ENCODE peak calls at places on chromosome 7, in ten cellular contexts. E is keratinocyte, H is right lobe of liver, D is K562, K is GM12865, Q is stomach, Z is cardiac fibroblast, F is upper lobe of left lung, Y is cardiac muscle cell, A is H9. O is an unnamed sample.

GRCh38 chr7:35037526-35038339 is 448 bp upstream of the DPY19L1 start:
- DNase-seq in Z (peak), A (peak), D (peak), E (no peak), K (peak), Q (peak), F (peak), H (peak), Y (peak), O (peak)

GRCh38 chr7:151256410-151257045 is 8.0 kb upstream of the SMARCD3 start:
- DNase-seq in H (no peak), Y (no peak), Z (peak), A (no peak), F (no peak), D (no peak), K (no peak), Q (no peak), E (no peak), O (peak)

GRCh38 chr7:75617634-75618234 is 121.0 kb downstream of the HIP1 start:
- DNase-seq in A (no peak), K (peak), Z (peak), E (no peak), F (peak), Q (peak), Y (no peak), D (no peak), H (peak), O (peak)

GRCh38 chr7:80640841-80641240 is 2.4 kb downstream of the CD36 start:
- DNase-seq in A (no peak), Z (peak), F (no peak), K (no peak), H (no peak), D (no peak), Y (no peak), E (no peak), Q (no peak), O (no peak)

GRCh38 chr7:75854233-75854632 is 24.6 kb upstream of the RHBDD2 start:
- DNase-seq in Y (no peak), Z (peak), D (no peak), H (no peak), F (peak), K (no peak), E (no peak), Q (no peak), A (no peak), O (peak)

GRCh38 chr7:77217474-77218185 is 18.0 kb upstream of the FGL2 start:
- DNase-seq in A (no peak), D (no peak), Q (no peak), F (no peak), Y (no peak), E (no peak), Z (no peak), H (no peak), K (no peak), O (no peak)

GRCh38 chr7:157335256-157335655 is 1.5 kb upstream of the DNAJB6 start:
- DNase-seq in H (no peak), D (no peak), F (no peak), K (no peak), A (no peak), Z (no peak), Y (no peak), Q (no peak), E (no peak), O (no peak)

GRCh38 chr7:137130751-137131158 is 212.8 kb downstream of the PTN start:
- DNase-seq in A (no peak), H (no peak), Y (no peak), E (no peak), Q (no peak), K (no peak), F (no peak), Z (peak), D (no peak), O (no peak)

GRCh38 chr7:120658516-120658915 is 199.4 kb downstream of the TSPAN12 start:
- DNase-seq in A (no peak), Y (no peak), E (no peak), Z (no peak), F (no peak), K (no peak), Q (no peak), D (no peak), H (no peak), O (no peak)

GRCh38 chr7:117143580-117143979 is 179.3 kb downstream of the WNT2 start:
- DNase-seq in Q (no peak), E (peak), K (no peak), H (no peak), D (no peak), A (no peak), Z (no peak), F (no peak), Y (no peak), O (no peak)

GRCh38 chr7:28754027-28754426 is 204.1 kb downstream of the TRIL start:
- DNase-seq in Z (peak), A (no peak), H (no peak), Q (no peak), F (no peak), Y (no peak), E (no peak), K (peak), D (no peak), O (no peak)

GRCh38 chr7:82598958-82599357 is 155.4 kb upstream of the CACNA2D1 start:
- DNase-seq in K (no peak), F (no peak), Z (peak), Y (no peak), E (no peak), D (no peak), A (no peak), Q (no peak), H (no peak), O (no peak)

GRCh38 chr7:44971991-44972441 is 6.8 kb downstream of the MYO1G start:
- DNase-seq in H (no peak), F (peak), Q (no peak), K (no peak), Z (no peak), E (no peak), D (no peak), Y (no peak), A (no peak), O (no peak)

GRCh38 chr7:70571403-70571911 is 560.5 kb upstream of the GALNT17 start:
- DNase-seq in Y (no peak), E (no peak), A (no peak), Z (no peak), H (no peak), Q (peak), F (no peak), K (no peak), D (no peak), O (no peak)

GRCh38 chr7:2687881-2688318 is at the start of gene AMZ1:
- DNase-seq in Q (no peak), H (no peak), Z (no peak), K (no peak), E (no peak), D (no peak), A (no peak), Y (no peak), F (no peak), O (no peak)

GRCh38 chr7:137933270-137934017 is 68.4 kb downstream of the CREB3L2 start:
- DNase-seq in Q (no peak), A (no peak), K (no peak), E (no peak), H (no peak), Y (no peak), D (peak), F (no peak), Z (peak), O (no peak)

GRCh38 chr7:158991824-158992621 is 135.7 kb downstream of the DYNC2I1 start:
- DNase-seq in H (no peak), D (no peak), F (peak), K (no peak), Z (no peak), Q (no peak), Y (no peak), E (no peak), A (peak), O (peak)

GRCh38 chr7:98286701-98287485 is 5.4 kb downstream of the BRI3 start:
- DNase-seq in Q (peak), H (no peak), Y (peak), E (no peak), Z (no peak), K (no peak), D (no peak), A (peak), F (peak), O (no peak)

GRCh38 chr7:100825215-100825671 is 2.1 kb downstream of the EPHB4 start:
- DNase-seq in A (no peak), Z (peak), K (no peak), Q (no peak), Y (peak), E (no peak), H (peak), D (no peak), F (peak), O (no peak)

DNA sequence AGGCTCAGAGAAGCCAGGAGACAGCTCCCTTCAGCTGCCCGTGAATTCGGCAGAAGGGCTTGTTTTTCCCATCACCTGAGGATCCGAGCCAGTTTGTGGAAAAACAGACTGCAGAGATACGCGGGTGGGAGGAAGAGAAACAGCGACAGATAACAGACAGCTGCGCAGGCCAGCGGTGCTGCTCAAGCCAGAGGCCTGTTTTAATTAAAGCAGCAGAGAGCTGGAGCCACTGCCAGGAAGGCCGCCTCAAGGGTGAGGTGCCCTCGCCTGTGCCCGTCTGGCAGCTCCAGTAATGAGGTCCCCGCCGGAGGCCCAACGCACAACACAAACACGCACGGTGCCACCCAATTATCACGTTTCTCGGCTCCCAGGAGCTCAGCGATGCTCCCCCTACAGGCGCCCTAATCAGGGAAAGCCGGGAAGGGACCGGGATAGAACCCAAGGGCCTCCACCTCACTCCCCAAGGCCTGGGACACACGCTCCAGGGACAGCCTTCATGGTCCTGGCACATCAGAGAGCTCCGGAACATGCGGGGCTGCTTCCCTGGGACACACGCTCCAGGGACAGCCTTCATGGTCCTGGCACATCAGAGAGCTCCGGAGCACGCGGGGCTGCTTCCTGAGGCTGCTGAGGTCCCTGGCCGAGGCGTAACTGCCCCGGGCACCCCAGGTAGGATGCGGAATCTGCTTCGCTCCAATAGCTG is 60.6 kb upstream of the DNAAF5 start:
- DNase-seq in H (peak), K (no peak), E (no peak), D (no peak), F (no peak), Q (no peak), Y (peak), Z (peak), A (peak), O (no peak)
- TF ChIP-seq CTCF in H (no peak), K (no peak), E (no peak), D (no peak), F (no peak), Q (no peak), Y (peak), Z (peak), A (peak), O (no peak)

GRCh38 chr7:139753079-139753692 is 24.6 kb downstream of the HIPK2 start:
- DNase-seq in Z (no peak), D (no peak), H (no peak), A (no peak), K (no peak), Q (no peak), F (no peak), Y (no peak), E (no peak), O (no peak)
- TF ChIP-seq CTCF in Z (peak), D (no peak), H (no peak), A (peak), K (peak), Q (no peak), F (no peak), Y (no peak), E (peak), O (no peak)

GRCh38 chr7:105589221-105590077 is 8.2 kb upstream of the EFCAB10 start:
- DNase-seq in E (no peak), D (peak), Y (peak), F (peak), Q (peak), K (peak), A (peak), Z (peak), H (peak), O (no peak)

GRCh38 chr7:105591522-105591921 is 10.2 kb upstream of the EFCAB10 start:
- DNase-seq in Q (no peak), E (no peak), A (no peak), Y (no peak), H (no peak), F (no peak), K (no peak), D (no peak), Z (no peak), O (no peak)

GRCh38 chr7:105596866-105597265 is 15.6 kb upstream of the EFCAB10 start:
- DNase-seq in H (no peak), A (no peak), Z (no peak), D (no peak), K (no peak), E (no peak), Q (no peak), F (no peak), Y (no peak), O (no peak)

GRCh38 chr7:105590793-105591192 is 9.5 kb upstream of the EFCAB10 start:
- DNase-seq in A (no peak), F (no peak), E (no peak), H (no peak), Y (no peak), Z (no peak), K (no peak), D (no peak), Q (no peak), O (no peak)

GRCh38 chr7:105594034-105594433 is 12.7 kb upstream of the EFCAB10 start:
- DNase-seq in A (no peak), F (no peak), K (peak), H (peak), D (no peak), Z (no peak), E (no peak), Q (no peak), Y (no peak), O (no peak)
- TF ChIP-seq CTCF in A (peak), F (no peak), K (no peak), H (no peak), D (no peak), Z (no peak), E (no peak), Q (no peak), Y (peak), O (no peak)

DNA sequence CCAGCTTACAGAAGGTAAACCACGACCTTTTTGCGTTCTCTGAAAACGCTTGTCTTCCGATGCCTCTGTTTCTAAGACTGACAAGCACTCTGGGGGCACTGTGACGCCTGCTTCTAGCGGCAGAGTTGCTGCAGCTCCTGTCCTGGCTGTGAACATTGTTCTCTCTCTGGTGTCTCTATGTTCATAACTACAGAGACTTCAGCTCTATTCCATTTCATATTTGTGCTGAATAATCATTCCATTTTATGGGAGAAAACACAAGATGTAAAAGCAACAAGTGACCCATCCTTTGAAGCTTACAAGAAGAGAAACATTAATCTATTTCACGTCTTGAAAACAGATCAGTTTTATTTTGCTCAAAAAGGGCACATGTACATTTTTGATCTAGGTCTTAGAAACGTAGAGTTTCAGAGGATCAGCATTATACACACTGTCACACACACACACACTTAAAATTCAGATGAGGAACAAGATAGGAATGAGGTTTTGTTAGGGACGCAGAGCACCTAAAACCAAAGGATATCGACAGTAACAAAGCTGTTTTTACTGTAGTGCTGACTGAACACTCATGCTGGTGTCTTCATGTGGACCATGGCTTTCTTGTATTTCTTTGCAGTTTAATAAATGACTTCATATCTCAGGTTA is 3.0 kb downstream of the IKZF1 start:
- DNase-seq in D (peak), Y (peak), A (no peak), Q (no peak), F (no peak), E (no peak), K (peak), H (no peak), Z (no peak), O (no peak)
- TF ChIP-seq CTCF in D (peak), Y (no peak), A (no peak), Q (no peak), F (no peak), E (no peak), K (no peak), H (no peak), Z (no peak), O (no peak)

DNA sequence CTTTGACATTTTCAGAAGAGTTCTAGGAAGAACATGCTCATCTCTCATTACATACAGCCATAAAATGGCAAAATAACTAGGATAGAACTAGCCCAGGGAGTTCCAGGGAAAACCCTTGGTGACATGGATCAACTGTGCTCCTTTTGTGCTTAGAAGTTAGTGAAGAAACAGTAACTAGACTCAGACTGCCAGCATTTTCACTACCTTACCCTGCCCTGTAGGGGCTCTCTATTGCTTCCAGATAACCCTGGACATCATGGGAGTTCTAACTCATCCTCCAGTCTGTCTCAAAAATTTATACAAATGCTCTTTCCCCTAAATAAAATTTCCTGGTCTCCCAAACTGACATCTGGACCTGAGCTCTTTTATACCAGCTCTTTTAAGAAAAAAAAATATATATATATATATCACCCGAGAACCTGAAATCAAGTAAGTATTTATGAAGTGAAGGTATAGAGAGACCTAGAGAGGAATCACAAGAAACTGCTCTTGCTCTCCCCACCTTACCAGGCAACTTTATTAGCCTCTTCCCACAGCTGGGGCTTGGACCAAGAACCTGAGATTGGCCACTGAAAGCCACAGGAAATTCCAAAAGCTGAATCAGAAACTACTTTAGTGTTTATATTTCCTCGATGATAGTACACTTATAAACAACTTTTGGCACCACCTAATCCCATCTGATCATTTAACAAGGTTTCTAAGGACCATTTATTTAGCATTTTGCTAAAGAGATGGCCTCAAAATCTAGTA is 101.4 kb downstream of the RELN start:
- DNase-seq in F (no peak), Z (no peak), K (no peak), Q (no peak), A (no peak), Y (no peak), H (no peak), E (no peak), D (peak), O (no peak)
- TF ChIP-seq CTCF in F (no peak), Z (peak), K (no peak), Q (no peak), A (peak), Y (no peak), H (no peak), E (no peak), D (peak), O (no peak)

GRCh38 chr7:24591152-24591551 is 17.9 kb downstream of the PALS2 start:
- DNase-seq in Y (no peak), D (no peak), Q (no peak), H (no peak), K (peak), Z (no peak), F (no peak), E (no peak), A (no peak), O (no peak)
- TF ChIP-seq CTCF in Y (no peak), D (no peak), Q (no peak), H (no peak), K (peak), Z (no peak), F (no peak), E (no peak), A (peak), O (no peak)

GRCh38 chr7:92268921-92269320 is 23.1 kb downstream of the ANKIB1 start:
- DNase-seq in A (no peak), Z (no peak), E (no peak), H (no peak), F (no peak), Y (no peak), Q (no peak), K (no peak), D (no peak), O (no peak)

GRCh38 chr7:92266415-92267241 is 20.9 kb downstream of the ANKIB1 start:
- DNase-seq in A (no peak), K (no peak), Z (no peak), Q (no peak), D (no peak), F (no peak), Y (no peak), E (no peak), H (no peak), O (no peak)
- TF ChIP-seq CTCF in A (peak), K (no peak), Z (no peak), Q (no peak), D (no peak), F (no peak), Y (no peak), E (no peak), H (no peak), O (no peak)

O was measured in lower lobe of right lung.